ENCODE peak calls at places on chromosomes 16 and 17, in six cellular contexts. One of them, this sample, is unnamed. For H3K9me3, the result is how much of the 10 kb centered on the place peaks cover.

GRCh38 chr17:77254961-77255741 is 114.4 kb downstream of the SEC14L1 start:
- DNase-seq in fibroblast of lung: peak
- DNase-seq in cardiac muscle cell: no peak
- DNase-seq in tibial nerve: no peak
- DNase-seq in upper lobe of right lung: peak
- DNase-seq in neural progenitor cell: peak
- DNase-seq in this sample: no peak

GRCh38 chr17:14299261-14300093 is 1.4 kb upstream of the HS3ST3B1 start:
- DNase-seq in upper lobe of right lung: peak
- DNase-seq in cardiac muscle cell: peak
- DNase-seq in neural progenitor cell: peak
- DNase-seq in tibial nerve: no peak
- DNase-seq in fibroblast of lung: peak
- DNase-seq in this sample: peak

GRCh38 chr17:78484300-78485159 is 92.7 kb downstream of the DNAH17 start:
- DNase-seq in upper lobe of right lung: peak
- DNase-seq in cardiac muscle cell: peak
- DNase-seq in fibroblast of lung: no peak
- DNase-seq in neural progenitor cell: peak
- DNase-seq in tibial nerve: no peak
- DNase-seq in this sample: peak

GRCh38 chr17:31390748-31391495 is 553 bp upstream of the RAB11FIP4 start:
- DNase-seq in fibroblast of lung: peak
- DNase-seq in neural progenitor cell: peak
- DNase-seq in tibial nerve: no peak
- DNase-seq in cardiac muscle cell: no peak
- DNase-seq in upper lobe of right lung: no peak
- DNase-seq in this sample: no peak

GRCh38 chr16:81429045-81429521 is 15.5 kb upstream of the CMIP start:
- DNase-seq in cardiac muscle cell: peak
- DNase-seq in upper lobe of right lung: no peak
- DNase-seq in fibroblast of lung: peak
- DNase-seq in tibial nerve: no peak
- DNase-seq in neural progenitor cell: peak
- DNase-seq in this sample: no peak

GRCh38 chr17:17681187-17681743 is at the start of gene RAI1:
- DNase-seq in tibial nerve: no peak
- DNase-seq in cardiac muscle cell: peak
- DNase-seq in fibroblast of lung: peak
- DNase-seq in neural progenitor cell: peak
- DNase-seq in upper lobe of right lung: peak
- DNase-seq in this sample: peak

GRCh38 chr16:6122401-6122800 is 1024.8 kb upstream of the EEF2KMT start:
- DNase-seq in cardiac muscle cell: no peak
- DNase-seq in upper lobe of right lung: no peak
- DNase-seq in neural progenitor cell: peak
- DNase-seq in fibroblast of lung: no peak
- DNase-seq in tibial nerve: no peak
- DNase-seq in this sample: no peak

GRCh38 chr17:60231691-60232090 is 81.9 kb downstream of the CA4 start:
- DNase-seq in upper lobe of right lung: no peak
- DNase-seq in neural progenitor cell: peak
- DNase-seq in tibial nerve: no peak
- DNase-seq in cardiac muscle cell: no peak
- DNase-seq in fibroblast of lung: peak
- DNase-seq in this sample: no peak

GRCh38 chr16:27230562-27230991 is 27.3 kb downstream of the KDM8 start:
- DNase-seq in tibial nerve: no peak
- DNase-seq in cardiac muscle cell: peak
- DNase-seq in neural progenitor cell: no peak
- DNase-seq in upper lobe of right lung: no peak
- DNase-seq in fibroblast of lung: no peak
- DNase-seq in this sample: peak

GRCh38 chr16:86498155-86498651 is 12.1 kb upstream of the FOXF1 start:
- DNase-seq in cardiac muscle cell: no peak
- DNase-seq in neural progenitor cell: peak
- DNase-seq in upper lobe of right lung: no peak
- DNase-seq in tibial nerve: no peak
- DNase-seq in fibroblast of lung: no peak
- DNase-seq in this sample: no peak

GRCh38 chr16:27795992-27796614 is 246.2 kb downstream of the KATNIP start:
- DNase-seq in fibroblast of lung: peak
- DNase-seq in cardiac muscle cell: peak
- DNase-seq in neural progenitor cell: peak
- DNase-seq in upper lobe of right lung: no peak
- DNase-seq in tibial nerve: no peak
- DNase-seq in this sample: no peak

GRCh38 chr16:12486386-12486785 is 317.3 kb downstream of the CPPED1 start:
- DNase-seq in upper lobe of right lung: no peak
- DNase-seq in tibial nerve: no peak
- DNase-seq in neural progenitor cell: no peak
- DNase-seq in fibroblast of lung: no peak
- DNase-seq in cardiac muscle cell: no peak
- DNase-seq in this sample: no peak

GRCh38 chr16:58459344-58460218 is 40.4 kb upstream of the NDRG4 start:
- DNase-seq in upper lobe of right lung: no peak
- DNase-seq in fibroblast of lung: peak
- DNase-seq in cardiac muscle cell: no peak
- DNase-seq in neural progenitor cell: no peak
- DNase-seq in tibial nerve: no peak
- DNase-seq in this sample: no peak

GRCh38 chr16:81473561-81473960 is 29.0 kb downstream of the CMIP start:
- DNase-seq in cardiac muscle cell: no peak
- DNase-seq in tibial nerve: no peak
- DNase-seq in neural progenitor cell: no peak
- DNase-seq in upper lobe of right lung: no peak
- DNase-seq in fibroblast of lung: peak
- DNase-seq in this sample: no peak

GRCh38 chr17:65584604-65585521 is 23.4 kb upstream of the AXIN2 start:
- DNase-seq in fibroblast of lung: no peak
- DNase-seq in cardiac muscle cell: no peak
- DNase-seq in upper lobe of right lung: no peak
- DNase-seq in neural progenitor cell: no peak
- DNase-seq in tibial nerve: no peak
- DNase-seq in this sample: no peak

GRCh38 chr17:71224824-71225575 is 895.8 kb upstream of the SOX9 start:
- DNase-seq in neural progenitor cell: no peak
- DNase-seq in tibial nerve: no peak
- DNase-seq in upper lobe of right lung: no peak
- DNase-seq in cardiac muscle cell: no peak
- DNase-seq in fibroblast of lung: peak
- DNase-seq in this sample: no peak

GRCh38 chr16:19284207-19284606 is 1.3 kb upstream of the CLEC19A start:
- DNase-seq in fibroblast of lung: peak
- DNase-seq in tibial nerve: no peak
- DNase-seq in neural progenitor cell: no peak
- DNase-seq in cardiac muscle cell: no peak
- DNase-seq in upper lobe of right lung: peak
- DNase-seq in this sample: no peak

DNA sequence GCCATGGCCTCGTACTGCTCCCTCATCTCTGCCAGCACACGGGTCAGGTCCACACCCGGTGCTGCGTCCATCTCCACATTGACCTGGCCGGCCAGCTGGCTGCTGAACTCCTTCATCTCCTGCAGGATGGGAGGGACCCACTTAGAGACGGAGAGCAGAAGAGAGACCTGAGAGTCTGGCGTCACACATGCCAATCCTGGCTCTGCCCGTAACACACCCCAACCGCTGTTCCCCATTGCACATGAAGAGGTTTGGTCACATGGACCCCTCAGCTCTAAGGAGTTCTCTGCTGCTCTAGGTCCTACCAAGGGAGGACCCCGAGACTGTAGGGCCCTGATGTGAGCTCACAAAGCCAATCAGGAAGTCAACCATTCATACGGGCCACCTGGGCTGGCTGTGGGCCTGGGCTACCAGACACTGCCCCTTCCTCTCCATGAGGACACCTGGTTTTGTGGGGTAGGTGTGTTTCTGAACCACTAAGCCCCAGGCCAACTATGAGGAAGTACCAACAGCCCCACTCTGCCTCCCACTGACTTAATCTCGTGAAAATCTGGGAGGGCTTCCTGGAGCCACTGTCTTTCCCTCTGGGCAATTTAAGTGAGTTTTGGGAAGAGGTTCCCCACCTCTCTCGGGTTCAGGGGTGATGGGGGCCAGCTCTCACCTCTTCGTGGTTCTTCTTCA is 2.4 kb downstream of the KRT15 start:
- DNase-seq in neural progenitor cell: no peak
- DNase-seq in cardiac muscle cell: no peak
- DNase-seq in tibial nerve: no peak
- DNase-seq in upper lobe of right lung: no peak
- DNase-seq in fibroblast of lung: no peak
- DNase-seq in this sample: no peak
- H3K9me3 ChIP-seq in neural progenitor cell: under half
- H3K9me3 ChIP-seq in cardiac muscle cell: under half
- H3K9me3 ChIP-seq in tibial nerve: under half
- H3K9me3 ChIP-seq in upper lobe of right lung: under half
- H3K9me3 ChIP-seq in fibroblast of lung: under half
- H3K9me3 ChIP-seq in this sample: under half

GRCh38 chr17:39564201-39564828 is 43.4 kb downstream of the NEUROD2 start:
- DNase-seq in neural progenitor cell: peak
- DNase-seq in cardiac muscle cell: no peak
- DNase-seq in fibroblast of lung: no peak
- DNase-seq in tibial nerve: no peak
- DNase-seq in upper lobe of right lung: no peak
- DNase-seq in this sample: no peak
- H3K9me3 ChIP-seq in neural progenitor cell: under half
- H3K9me3 ChIP-seq in cardiac muscle cell: under half
- H3K9me3 ChIP-seq in fibroblast of lung: under half
- H3K9me3 ChIP-seq in tibial nerve: under half
- H3K9me3 ChIP-seq in upper lobe of right lung: under half
- H3K9me3 ChIP-seq in this sample: under half

DNA sequence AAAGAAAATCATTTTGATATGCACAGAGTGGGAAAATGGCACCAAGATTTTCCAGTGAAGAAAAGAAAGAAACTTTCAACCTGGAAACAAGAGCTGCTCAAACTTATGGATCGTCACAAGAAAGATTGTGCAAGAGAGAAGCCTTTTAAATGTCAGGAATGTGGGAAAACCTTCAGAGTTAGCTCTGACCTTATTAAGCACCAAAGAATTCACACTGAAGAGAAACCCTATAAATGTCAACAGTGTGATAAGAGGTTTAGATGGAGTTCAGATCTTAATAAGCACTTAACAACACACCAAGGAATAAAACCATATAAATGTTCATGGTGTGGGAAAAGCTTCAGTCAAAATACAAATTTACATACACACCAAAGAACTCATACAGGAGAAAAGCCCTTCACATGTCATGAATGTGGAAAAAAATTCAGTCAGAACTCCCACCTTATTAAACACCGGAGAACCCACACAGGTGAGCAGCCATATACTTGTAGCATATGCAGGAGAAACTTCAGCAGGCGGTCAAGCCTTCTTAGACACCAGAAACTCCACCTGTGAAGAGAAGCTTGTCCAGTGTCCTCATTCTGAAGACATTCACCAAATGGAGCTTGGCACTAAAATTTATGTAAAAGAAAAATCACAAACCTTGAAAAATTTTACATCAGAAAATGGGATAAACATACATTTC is 12.2 kb downstream of the ZNF75A start:
- DNase-seq in neural progenitor cell: no peak
- DNase-seq in tibial nerve: no peak
- DNase-seq in cardiac muscle cell: no peak
- DNase-seq in fibroblast of lung: peak
- DNase-seq in upper lobe of right lung: no peak
- DNase-seq in this sample: no peak
- H3K9me3 ChIP-seq in neural progenitor cell: under half
- H3K9me3 ChIP-seq in tibial nerve: under half
- H3K9me3 ChIP-seq in cardiac muscle cell: under half
- H3K9me3 ChIP-seq in fibroblast of lung: under half
- H3K9me3 ChIP-seq in upper lobe of right lung: half or more
- H3K9me3 ChIP-seq in this sample: half or more

GRCh38 chr17:52957411-52957810 is 798.9 kb upstream of the CA10 start:
- DNase-seq in cardiac muscle cell: no peak
- DNase-seq in upper lobe of right lung: no peak
- DNase-seq in tibial nerve: no peak
- DNase-seq in fibroblast of lung: no peak
- DNase-seq in neural progenitor cell: no peak
- DNase-seq in this sample: no peak
- H3K9me3 ChIP-seq in cardiac muscle cell: under half
- H3K9me3 ChIP-seq in upper lobe of right lung: under half
- H3K9me3 ChIP-seq in tibial nerve: under half
- H3K9me3 ChIP-seq in fibroblast of lung: under half
- H3K9me3 ChIP-seq in neural progenitor cell: under half
- H3K9me3 ChIP-seq in this sample: under half

This sample was measured in CD4-positive, alpha-beta T cell.